ENCODE peak calls at places on chromosome 9, in seven cellular contexts. T, U, Z, G, Y, W and S are unnamed samples.

GRCh38 chr9:23555849-23556248 is 270.2 kb downstream of the ELAVL2 start:
- DNase-seq in U (no peak), Z (no peak), W (no peak), T (no peak), G (no peak), Y (no peak), S (no peak)

GRCh38 chr9:7827792-7828191 is 28.2 kb upstream of the DMAC1 start:
- DNase-seq in T (no peak), W (no peak), Y (no peak), Z (no peak), G (no peak), U (no peak), S (no peak)

GRCh38 chr9:123111977-123112869 is 78.8 kb downstream of the GPR21 start:
- DNase-seq in Y (no peak), W (no peak), G (no peak), T (no peak), U (no peak), Z (no peak), S (no peak)

GRCh38 chr9:83959061-83959460 is 21.0 kb downstream of the HNRNPK start:
- DNase-seq in W (peak; percentile 86), U (no peak), G (no peak), T (no peak), Y (peak; percentile 89), Z (no peak), S (no peak)

GRCh38 chr9:920927-921326 is 55.5 kb upstream of the DMRT3 start:
- DNase-seq in U (no peak), Y (no peak), T (no peak), Z (no peak), W (no peak), G (no peak), S (no peak)

GRCh38 chr9:128902351-128903078 is 18.3 kb upstream of the PHYHD1 start:
- DNase-seq in Y (no peak), T (peak; percentile 84), U (peak; percentile 71), G (no peak), W (no peak), Z (peak; percentile 86), S (peak; percentile 83)

GRCh38 chr9:118693645-118694044 is 675.6 kb downstream of the BRINP1 start:
- DNase-seq in W (no peak), T (no peak), U (no peak), Y (peak; percentile 2), G (no peak), Z (no peak), S (no peak)

GRCh38 chr9:99824378-99825157 is 2.9 kb downstream of the NR4A3 start:
- DNase-seq in Z (peak; percentile 72), T (peak; percentile 74), W (no peak), U (peak; percentile 59), G (peak; percentile 63), Y (peak; percentile 68), S (peak; percentile 84)

GRCh38 chr9:112665347-112665746 is 52.6 kb downstream of the INIP start:
- DNase-seq in Z (no peak), T (no peak), G (no peak), Y (peak; percentile 30), W (peak; percentile 47), U (no peak), S (no peak)

GRCh38 chr9:17528859-17529258 is 50.0 kb upstream of the SH3GL2 start:
- DNase-seq in W (peak; percentile 10), Y (peak; percentile 62), Z (no peak), G (no peak), U (no peak), T (no peak), S (no peak)

GRCh38 chr9:75197521-75197920 is 109.2 kb downstream of the OSTF1 start:
- DNase-seq in W (no peak), U (no peak), Y (peak; percentile 6), T (no peak), G (no peak), Z (no peak), S (no peak)

GRCh38 chr9:3920586-3921582 is 379.0 kb downstream of the GLIS3 start:
- DNase-seq in Z (no peak), G (no peak), U (no peak), W (peak; percentile 15), Y (peak; percentile 76), T (no peak), S (no peak)

GRCh38 chr9:108634164-108634563 is 221.6 kb downstream of the ACTL7B start:
- DNase-seq in G (no peak), Y (peak; percentile 32), T (no peak), Z (no peak), U (no peak), W (no peak), S (no peak)

GRCh38 chr9:130663258-130664171 is 879 bp upstream of the PRDM12 start:
- DNase-seq in T (no peak), W (no peak), G (no peak), Z (no peak), U (no peak), Y (peak; percentile 26), S (no peak)

GRCh38 chr9:135100241-135101067 is 13.0 kb downstream of the OLFM1 start:
- DNase-seq in U (no peak), Z (no peak), W (no peak), G (no peak), T (no peak), Y (no peak), S (no peak)

GRCh38 chr9:120257483-120257882 is 322.5 kb downstream of the CDK5RAP2 start:
- DNase-seq in W (no peak), Y (no peak), Z (no peak), U (no peak), G (no peak), T (no peak), S (peak; percentile 59)

GRCh38 chr9:120531683-120532300 is 48.2 kb downstream of the CDK5RAP2 start:
- DNase-seq in Y (peak; percentile 66), U (no peak), Z (no peak), W (peak; percentile 32), G (no peak), T (peak; percentile 33), S (no peak)

GRCh38 chr9:3608011-3608410 is 82.2 kb upstream of the RFX3 start:
- DNase-seq in T (no peak), W (no peak), G (no peak), Z (no peak), U (no peak), Y (no peak), S (no peak)

GRCh38 chr9:132670359-132670815 is at the start of gene GTF3C4:
- DNase-seq in G (peak; percentile 92), T (peak; percentile 84), W (peak; percentile 12), U (peak; percentile 79), Y (peak; percentile 93), Z (peak; percentile 85), S (peak; percentile 90)

GRCh38 chr9:73151653-73152382 is at the start of gene ANXA1:
- DNase-seq in G (no peak), Z (peak; percentile 75), Y (peak; percentile 92), W (peak; percentile 83), U (no peak), T (peak; percentile 54), S (no peak)

GRCh38 chr9:95055851-95056551 is 261.5 kb downstream of the FANCC start:
- DNase-seq in W (peak; percentile 77), T (no peak), G (no peak), Y (peak; percentile 62), U (no peak), Z (no peak), S (no peak)
- H3K4me3 ChIP-seq in W (peak overlapping the region; percentile 12), T (no peak overlapping the region), G (peak overlapping the region; percentile 18), Y (no peak overlapping the region), U (no peak overlapping the region), Z (no peak overlapping the region), S (peak overlapping the region; percentile 60)

GRCh38 chr9:97502222-97502983 is 937 bp downstream of the TMOD1 start:
- DNase-seq in T (no peak), G (peak; percentile 61), Y (no peak), U (no peak), Z (no peak), W (no peak), S (no peak)
- H3K27me3 ChIP-seq in T (peaks cover 38% of the 10 kb centered on the region), G (no peaks in the 10 kb centered on the region), Y (peaks cover 39% of the 10 kb centered on the region), U (peaks cover 4% of the 10 kb centered on the region), Z (peaks cover 13% of the 10 kb centered on the region), W (peaks cover 23% of the 10 kb centered on the region), S (no peaks in the 10 kb centered on the region)

GRCh38 chr9:38318755-38319495 is 73.6 kb upstream of the ALDH1B1 start:
- DNase-seq in W (peak; percentile 72), U (no peak), Z (no peak), Y (peak; percentile 45), T (no peak), G (no peak), S (no peak)
- H3K4me3 ChIP-seq in W (peak overlapping the region; percentile 26), U (no peak overlapping the region), Z (no peak overlapping the region), Y (peak overlapping the region; percentile 63), T (no peak overlapping the region), G (no peak overlapping the region), S (peak overlapping the region; percentile 61)

DNA sequence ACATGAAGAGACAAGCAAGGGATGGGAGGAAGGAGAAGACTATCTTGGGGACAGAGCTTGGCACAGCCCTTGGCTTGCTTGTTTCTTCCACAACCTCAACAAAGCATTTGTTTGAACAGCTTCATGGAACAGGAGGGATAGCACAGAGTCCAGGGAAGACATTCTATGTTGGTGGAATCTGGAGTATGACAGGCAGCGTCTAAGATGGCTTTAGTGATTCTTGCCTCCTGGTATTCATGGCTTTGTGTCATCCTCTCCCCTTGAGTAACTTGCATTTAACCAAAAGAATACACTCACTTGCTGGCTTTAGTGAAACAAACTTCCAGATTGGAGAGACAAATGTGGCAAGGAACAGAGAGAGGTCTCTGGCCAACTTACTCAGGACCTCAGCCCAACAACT is 30.8 kb upstream of the RECK start:
- DNase-seq in W (no peak), Y (no peak), U (no peak), G (no peak), T (no peak), Z (no peak), S (no peak)
- H3K27me3 ChIP-seq in W (peaks cover 4% of the 10 kb centered on the region), Y (no peaks in the 10 kb centered on the region), U (no peaks in the 10 kb centered on the region), G (no peaks in the 10 kb centered on the region), T (peaks cover 2% of the 10 kb centered on the region), Z (no peaks in the 10 kb centered on the region), S (peaks cover 2% of the 10 kb centered on the region)

GRCh38 chr9:77019810-77020437 is 469 bp downstream of the FOXB2 start:
- DNase-seq in U (no peak), T (no peak), W (no peak), Z (no peak), G (no peak), Y (no peak), S (no peak)

GRCh38 chr9:77019010-77019809 is at the start of gene FOXB2:
- DNase-seq in Z (no peak), W (no peak), G (no peak), Y (no peak), T (no peak), U (no peak), S (peak; percentile 74)

GRCh38 chr9:77021928-77022782 is 2.7 kb downstream of the FOXB2 start:
- DNase-seq in W (no peak), T (no peak), Z (no peak), G (no peak), Y (no peak), U (no peak), S (no peak)

GRCh38 chr9:77021289-77021927 is 2.0 kb downstream of the FOXB2 start:
- DNase-seq in G (no peak), Y (no peak), T (no peak), W (no peak), Z (no peak), U (no peak), S (no peak)

GRCh38 chr9:77020438-77021264 is 1.2 kb downstream of the FOXB2 start:
- DNase-seq in Y (no peak), W (no peak), G (no peak), Z (no peak), T (no peak), U (no peak), S (peak; percentile 76)
- H3K4me3 ChIP-seq in Y (no peak overlapping the region), W (no peak overlapping the region), G (no peak overlapping the region), Z (no peak overlapping the region), T (no peak overlapping the region), U (no peak overlapping the region), S (no peak overlapping the region)